ENCODE peak calls at places on chromosomes 6 and 20, in nine cellular contexts. S is activated naive CD8-positive, alpha-beta T cell treated with anti-CD3 and anti-CD28 coated beads for 36 hours; I is aorta; U is BJ; Y is EL; J is A172; E is Jurkat, Clone E6-1; R is lower lobe of right lung; D is WTC11. V is an unnamed sample.

GRCh38 chr20:54123587-54124180 is 50.1 kb downstream of the CYP24A1 start:
- DNase-seq in S (no peak), I (no peak), U (peak), Y (peak), J (peak), E (no peak), R (peak), D (peak), V (peak)

GRCh38 chr6:167238169-167238693 is 52.9 kb upstream of the UNC93A start:
- DNase-seq in S (no peak), I (no peak), U (no peak), Y (no peak), J (no peak), E (no peak), R (no peak), D (no peak), V (no peak)

GRCh38 chr20:20206788-20207187 is 154.5 kb downstream of the CFAP61 start:
- DNase-seq in S (no peak), I (no peak), U (no peak), Y (no peak), J (no peak), E (no peak), R (no peak), D (no peak), V (no peak)

GRCh38 chr6:36323062-36323461 is 13.6 kb downstream of the BNIP5 start:
- DNase-seq in S (no peak), I (no peak), U (no peak), Y (peak), J (no peak), E (no peak), R (no peak), D (no peak), V (no peak)

GRCh38 chr6:33661118-33661838 is 40.2 kb downstream of the ITPR3 start:
- DNase-seq in S (no peak), I (no peak), U (no peak), Y (no peak), J (no peak), E (no peak), R (no peak), D (no peak), V (no peak)

GRCh38 chr20:26167499-26167898 is 470.8 kb upstream of the ZNF337 start:
- DNase-seq in S (no peak), I (no peak), U (peak), Y (peak), J (peak), E (no peak), R (no peak), D (no peak), V (no peak)

GRCh38 chr6:134119481-134119880 is 67.1 kb upstream of the SLC2A12 start:
- DNase-seq in S (no peak), I (no peak), U (no peak), Y (no peak), J (no peak), E (no peak), R (no peak), D (no peak), V (peak)

GRCh38 chr6:39260953-39261352 is 31.7 kb upstream of the KCNK5 start:
- DNase-seq in S (no peak), I (no peak), U (no peak), Y (no peak), J (no peak), E (no peak), R (no peak), D (no peak), V (no peak)

GRCh38 chr6:33923857-33924514 is 120.2 kb upstream of the MLN start:
- DNase-seq in S (no peak), I (no peak), U (no peak), Y (no peak), J (no peak), E (peak), R (no peak), D (no peak), V (no peak)

GRCh38 chr20:59403261-59403961 is 103.0 kb downstream of the EDN3 start:
- DNase-seq in S (peak), I (peak), U (no peak), Y (peak), J (no peak), E (no peak), R (peak), D (peak), V (no peak)

GRCh38 chr20:62804632-62805364 is at the start of gene OGFR:
- DNase-seq in S (peak), I (peak), U (no peak), Y (peak), J (no peak), E (no peak), R (peak), D (peak), V (no peak)

GRCh38 chr6:43495409-43495941 is 14.7 kb downstream of the LRRC73 start:
- DNase-seq in S (no peak), I (no peak), U (no peak), Y (peak), J (peak), E (peak), R (no peak), D (no peak), V (peak)

GRCh38 chr20:14826926-14827325 is 489.5 kb upstream of the FLRT3 start:
- DNase-seq in S (no peak), I (no peak), U (no peak), Y (no peak), J (no peak), E (no peak), R (no peak), D (no peak), V (no peak)

GRCh38 chr6:165574770-165575549 is 88.1 kb downstream of the PDE10A start:
- DNase-seq in S (no peak), I (no peak), U (no peak), Y (no peak), J (peak), E (no peak), R (no peak), D (no peak), V (peak)

GRCh38 chr6:72861935-72862432 is 240.1 kb downstream of the KCNQ5 start:
- DNase-seq in S (no peak), I (no peak), U (peak), Y (peak), J (peak), E (no peak), R (no peak), D (no peak), V (peak)

V was measured in foreskin keratinocyte.